ENCODE peak calls at places on chromosomes 13 and 19, in eight cellular contexts. M is GM10248; F is stimulated activated CD8-positive, alpha-beta memory T cell treated with anti-CD3 and anti-CD28 coated beads, Interleukin-7, amount 100 ng/mL, for 1 hour; G is activated effector memory CD4-positive, alpha-beta T cell treated with anti-CD3 and anti-CD28 coated beads, Interleukin-2, amount 50 U/mL, for 16 hours; R is HEK293T; P is epithelial cell of esophagus; Z is GM23338; Y is T-helper 1 cell. K is an unnamed sample.

GRCh38 chr13:25886438-25887214 is 165.2 kb downstream of the SHISA2 start:
- DNase-seq in M (no peak), Y (peak), F (no peak), Z (no peak), P (peak), R (no peak), G (no peak), K (no peak)

GRCh38 chr13:79810671-79811070 is 329.7 kb downstream of the NDFIP2 start:
- DNase-seq in G (no peak), R (no peak), F (no peak), P (peak), Z (peak), Y (no peak), M (no peak), K (peak)

GRCh38 chr19:45205810-45206209 is 27.2 kb downstream of the BLOC1S3 start:
- DNase-seq in Z (no peak), G (no peak), R (no peak), F (no peak), Y (no peak), M (no peak), P (no peak), K (no peak)

GRCh38 chr19:16180611-16181010 is 4.6 kb upstream of the FAM32A start:
- DNase-seq in R (no peak), P (peak), F (no peak), Z (peak), Y (no peak), M (no peak), G (no peak), K (peak)

GRCh38 chr13:41833201-41833600 is 127.7 kb downstream of the VWA8 start:
- DNase-seq in P (peak), Y (no peak), F (no peak), M (no peak), Z (no peak), G (no peak), R (no peak), K (no peak)

GRCh38 chr13:21738636-21739035 is 67.8 kb downstream of the FGF9 start:
- DNase-seq in R (no peak), Z (no peak), P (no peak), Y (no peak), M (no peak), F (no peak), G (no peak), K (no peak)

GRCh38 chr13:27183561-27184147 is 12.0 kb upstream of the USP12 start:
- DNase-seq in G (no peak), M (no peak), F (no peak), P (peak), R (no peak), Y (no peak), Z (no peak), K (no peak)

GRCh38 chr13:51579676-51580075 is 4.6 kb upstream of the WDFY2 start:
- DNase-seq in Y (no peak), Z (no peak), R (no peak), G (no peak), P (peak), M (no peak), F (no peak), K (no peak)

GRCh38 chr19:10612515-10613119 is 12.7 kb upstream of the SLC44A2 start:
- DNase-seq in G (no peak), F (no peak), Z (no peak), P (no peak), M (peak), R (no peak), Y (no peak), K (no peak)

GRCh38 chr19:982567-983170 is 1.5 kb upstream of the WDR18 start:
- DNase-seq in P (peak), Y (peak), Z (peak), G (peak), M (peak), R (peak), F (peak), K (peak)

GRCh38 chr19:4662812-4663211 is 7.3 kb downstream of the MYDGF start:
- DNase-seq in G (no peak), P (no peak), Y (no peak), M (no peak), Z (no peak), R (no peak), F (no peak), K (no peak)

GRCh38 chr19:48085904-48086864 is 24.4 kb downstream of the PLA2G4C start:
- DNase-seq in Y (no peak), R (no peak), G (no peak), P (no peak), Z (peak), M (no peak), F (no peak), K (no peak)

GRCh38 chr19:7294571-7295212 is 478 bp upstream of the INSR start:
- DNase-seq in M (peak), F (no peak), G (no peak), R (peak), Y (no peak), P (peak), Z (peak), K (peak)

GRCh38 chr13:76707360-76707759 is 178.8 kb downstream of the KCTD12 start:
- DNase-seq in P (peak), F (no peak), M (no peak), Y (no peak), G (no peak), Z (no peak), R (no peak), K (no peak)

GRCh38 chr19:56900573-56901097 is 60.1 kb upstream of the PEG3 start:
- DNase-seq in G (no peak), Y (no peak), P (no peak), F (no peak), R (no peak), M (no peak), Z (no peak), K (no peak)

GRCh38 chr13:109376936-109377335 is 409.4 kb downstream of the IRS2 start:
- DNase-seq in R (no peak), G (no peak), P (no peak), Y (no peak), Z (no peak), F (no peak), M (no peak), K (no peak)

GRCh38 chr19:49911381-49912145 is 14.9 kb upstream of the IL4I1 start:
- DNase-seq in R (no peak), G (no peak), M (peak), F (no peak), Z (no peak), P (no peak), Y (peak), K (no peak)

GRCh38 chr13:98083507-98083906 is 59.4 kb upstream of the FARP1 start:
- DNase-seq in Y (no peak), R (no peak), M (no peak), F (no peak), G (no peak), Z (no peak), P (peak), K (peak)

GRCh38 chr19:34120846-34121639 is 51.3 kb upstream of the LSM14A start:
- DNase-seq in P (peak), Z (peak), F (peak), M (peak), Y (peak), R (peak), G (peak), K (peak)

GRCh38 chr13:49532593-49532992 is 36.8 kb downstream of the PHF11 start:
- DNase-seq in Y (no peak), F (no peak), P (no peak), M (no peak), Z (no peak), R (no peak), G (no peak), K (no peak)

GRCh38 chr19:32387701-32388392 is 17.7 kb upstream of the DPY19L3 start:
- DNase-seq in R (no peak), P (peak), Z (no peak), Y (no peak), G (no peak), F (no peak), M (no peak), K (no peak)

GRCh38 chr13:24131749-24132148 is 28.8 kb upstream of the SPATA13 start:
- DNase-seq in G (no peak), F (no peak), R (no peak), P (no peak), Y (no peak), M (no peak), Z (no peak), K (no peak)

GRCh38 chr13:39036212-39036611 is 1.7 kb downstream of the PROSER1 start:
- DNase-seq in M (no peak), P (peak), Z (peak), R (no peak), G (no peak), Y (peak), F (no peak), K (no peak)

K was measured in hepatic stellate cell.